ENCODE peak calls at places on chromosomes 11 and 22, in seven cellular contexts. K, H, R, A, N, I and M are unnamed samples.

GRCh38 chr11:5689551-5689983 is at the start of gene TRIM22:
- DNase-seq in K (peak; percentile 74), N (peak; percentile 35), I (peak; percentile 86), R (no peak), H (no peak), A (peak; percentile 76), M (peak; percentile 73)

GRCh38 chr22:46602025-46602424 is 18.2 kb upstream of the GRAMD4 start:
- DNase-seq in I (no peak), A (no peak), K (no peak), H (no peak), R (no peak), N (no peak), M (no peak)

GRCh38 chr11:14411818-14412217 is 52.8 kb upstream of the RRAS2 start:
- DNase-seq in A (no peak), R (peak; percentile 75), N (peak; percentile 59), H (no peak), I (no peak), K (peak; percentile 62), M (no peak)

GRCh38 chr11:17529814-17530162 is 14.4 kb downstream of the USH1C start:
- DNase-seq in N (no peak), I (no peak), A (no peak), H (no peak), R (no peak), K (no peak), M (no peak)

GRCh38 chr11:16773981-16774710 is 35.7 kb downstream of the C11orf58 start:
- DNase-seq in K (no peak), N (no peak), H (no peak), R (no peak), A (no peak), I (no peak), M (no peak)

GRCh38 chr22:37686002-37686982 is at the start of gene NOL12:
- DNase-seq in I (peak; percentile 89), K (peak; percentile 89), A (peak; percentile 76), N (peak; percentile 74), H (peak; percentile 40), R (peak; percentile 86), M (peak; percentile 91)

GRCh38 chr11:68749501-68750196 is 1.7 kb downstream of the TESMIN start:
- DNase-seq in N (no peak), I (no peak), H (no peak), K (no peak), A (no peak), R (no peak), M (no peak)

GRCh38 chr11:4647795-4648194 is 4.0 kb downstream of the OR51E1 start:
- DNase-seq in A (no peak), H (no peak), I (no peak), R (no peak), N (no peak), K (no peak), M (no peak)

GRCh38 chr11:11230802-11231562 is 122.1 kb downstream of the CSNK2A3 start:
- DNase-seq in H (no peak), N (no peak), K (peak; percentile 18), A (no peak), R (no peak), I (peak; percentile 61), M (no peak)

GRCh38 chr11:116454020-116454645 is 318.7 kb downstream of the BUD13 start:
- DNase-seq in H (no peak), I (peak; percentile 41), R (no peak), A (no peak), K (peak; percentile 49), N (no peak), M (peak; percentile 29)

GRCh38 chr11:76782526-76783293 is 446 bp upstream of the TSKU start:
- DNase-seq in R (peak; percentile 93), A (no peak), K (peak; percentile 93), I (peak; percentile 89), H (no peak), N (peak; percentile 86), M (no peak)

GRCh38 chr11:120271672-120272071 is 31.7 kb downstream of the POU2F3 start:
- DNase-seq in R (no peak), K (no peak), N (peak; percentile 36), H (no peak), I (no peak), A (no peak), M (no peak)

GRCh38 chr22:28188480-28188879 is 269.4 kb upstream of the PITPNB start:
- DNase-seq in A (no peak), K (no peak), H (no peak), N (no peak), I (no peak), R (no peak), M (no peak)

GRCh38 chr11:119912214-119912613 is 183.2 kb upstream of the NECTIN1 start:
- DNase-seq in I (no peak), N (no peak), R (no peak), A (no peak), K (no peak), H (no peak), M (no peak)

GRCh38 chr11:43035011-43035564 is 276.7 kb upstream of the API5 start:
- DNase-seq in N (no peak), I (no peak), R (no peak), H (no peak), K (no peak), A (no peak), M (no peak)

GRCh38 chr11:112227471-112227870 is 1.2 kb downstream of the PTS start:
- DNase-seq in K (no peak), A (no peak), H (no peak), I (no peak), R (no peak), N (no peak), M (no peak)
- H3K4me3 ChIP-seq in K (peak overlapping the region; percentile 81), A (peak overlapping the region; percentile 98), H (peak overlapping the region; percentile 87), I (peak overlapping the region; percentile 79), R (peak overlapping the region; percentile 80), N (no peak overlapping the region), M (peak overlapping the region; percentile 87)

DNA sequence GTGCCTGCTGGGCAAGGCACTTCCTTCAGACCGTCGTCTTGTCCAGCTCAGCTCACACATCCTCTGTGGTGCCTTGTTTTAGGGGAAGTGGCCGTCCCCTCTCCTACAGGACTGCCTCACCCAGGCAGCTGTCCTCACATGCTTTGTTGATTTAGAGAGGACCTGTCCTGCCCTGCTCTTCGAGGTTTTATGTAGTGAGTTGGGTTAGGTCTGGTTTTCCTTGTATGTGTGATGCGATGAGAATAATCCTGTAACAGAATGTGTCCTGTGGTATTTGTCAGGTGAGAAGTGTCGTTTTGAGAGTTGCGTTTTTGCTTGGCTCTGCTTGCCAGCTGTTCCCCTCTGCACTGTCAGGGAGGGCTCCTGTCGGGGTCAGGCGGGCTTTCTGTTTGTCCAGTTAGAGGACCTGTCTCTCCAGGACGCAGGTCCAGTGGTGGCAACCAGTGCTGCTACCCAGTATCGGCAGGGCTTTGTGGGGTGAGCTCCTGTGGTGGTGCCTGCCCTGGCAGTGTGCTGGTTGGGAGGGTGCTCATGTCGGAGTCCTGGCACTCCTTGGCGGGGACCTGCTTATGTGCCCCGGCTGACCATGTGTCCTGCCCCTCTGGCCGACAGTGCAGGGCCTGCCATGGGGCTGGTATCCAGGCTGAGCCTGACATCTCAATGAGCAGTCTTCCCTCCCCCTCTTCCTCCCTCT is 41.3 kb downstream of the MUC6 start:
- DNase-seq in R (no peak), H (no peak), A (no peak), K (no peak), I (no peak), N (no peak), M (no peak)
- H3K4me3 ChIP-seq in R (no peak overlapping the region), H (no peak overlapping the region), A (no peak overlapping the region), K (no peak overlapping the region), I (no peak overlapping the region), N (no peak overlapping the region), M (no peak overlapping the region)

GRCh38 chr22:44329179-44329796 is 16.5 kb upstream of the SHISAL1 start:
- DNase-seq in R (no peak), A (no peak), K (no peak), I (peak; percentile 79), H (no peak), N (no peak), M (peak; percentile 32)
- H3K4me3 ChIP-seq in R (no peak overlapping the region), A (no peak overlapping the region), K (no peak overlapping the region), I (peak overlapping the region; percentile 53), H (no peak overlapping the region), N (no peak overlapping the region), M (no peak overlapping the region)

DNA sequence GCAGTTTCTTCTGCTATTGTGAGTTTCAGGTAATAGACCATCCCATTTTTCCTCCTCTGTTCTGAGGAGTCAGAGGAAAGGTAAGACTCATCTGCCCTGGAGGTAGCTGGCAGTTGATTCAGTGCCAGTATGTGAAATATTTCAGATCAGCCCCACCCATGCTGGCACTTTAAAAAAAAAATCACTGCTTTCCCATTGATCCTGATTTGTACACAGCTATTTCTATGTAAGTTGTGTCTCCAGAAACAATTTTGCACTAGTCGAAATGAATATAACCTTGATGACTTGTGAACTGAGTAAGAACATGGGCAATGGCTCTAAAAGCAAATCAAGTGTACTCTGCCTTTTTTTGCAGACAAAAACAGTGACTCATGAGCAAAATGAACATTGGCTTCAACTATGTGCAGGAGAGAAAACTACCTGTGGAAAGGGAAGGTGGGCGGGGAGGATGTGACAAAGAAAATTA is 82.0 kb upstream of the OR5AK2 start:
- DNase-seq in N (no peak), A (no peak), R (no peak), K (no peak), I (no peak), H (no peak), M (no peak)
- H3K4me3 ChIP-seq in N (no peak overlapping the region), A (no peak overlapping the region), R (no peak overlapping the region), K (no peak overlapping the region), I (no peak overlapping the region), H (no peak overlapping the region), M (no peak overlapping the region)

GRCh38 chr22:41238570-41239442 is 1.9 kb downstream of the CHADL start:
- DNase-seq in N (no peak), A (peak; percentile 26), R (no peak), I (no peak), H (no peak), K (no peak), M (no peak)

GRCh38 chr22:41239443-41240128 is 1.1 kb downstream of the CHADL start:
- DNase-seq in R (no peak), N (no peak), K (no peak), A (no peak), I (no peak), H (no peak), M (no peak)

GRCh38 chr22:41237707-41238569 is 2.8 kb downstream of the CHADL start:
- DNase-seq in R (no peak), A (peak; percentile 81), H (peak; percentile 64), I (peak; percentile 79), K (peak; percentile 76), N (peak; percentile 51), M (peak; percentile 66)

GRCh38 chr22:41234815-41235687 is 5.7 kb downstream of the CHADL start:
- DNase-seq in K (no peak), R (no peak), I (no peak), A (peak; percentile 41), N (no peak), H (no peak), M (no peak)

DNA sequence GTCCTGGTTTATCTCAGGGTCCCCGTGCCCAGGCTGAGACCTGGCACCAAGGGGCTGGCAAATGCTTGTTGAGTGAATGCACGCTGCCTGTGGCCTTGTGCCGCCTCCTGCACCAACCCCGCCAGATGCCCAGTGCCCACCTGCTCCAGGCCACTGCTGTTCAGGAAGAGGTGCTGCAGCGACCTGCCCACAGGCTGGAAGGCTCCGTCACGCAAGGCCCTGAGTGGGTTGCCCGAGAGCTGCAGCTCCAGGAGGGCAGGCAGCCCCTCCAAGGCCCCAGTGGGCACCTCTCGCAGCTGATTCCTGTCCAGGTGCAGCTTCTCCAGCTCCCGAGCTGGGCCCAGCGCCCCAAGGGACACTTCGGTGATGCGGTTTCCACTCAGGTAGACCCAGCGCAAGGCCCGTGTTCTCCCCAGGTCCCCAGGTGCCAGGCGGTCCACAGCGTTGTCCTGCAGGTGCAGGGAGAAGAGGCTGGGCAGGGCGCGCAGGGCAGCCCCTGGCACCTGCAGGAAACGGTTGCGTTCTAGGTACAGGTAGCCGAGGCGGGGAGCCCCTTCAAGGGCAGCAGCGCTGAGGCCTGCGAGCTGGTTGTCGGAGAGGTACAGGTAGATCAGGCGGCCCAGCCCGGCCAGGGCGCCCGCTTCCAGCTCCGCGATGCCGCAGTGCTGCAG is 3.6 kb downstream of the CHADL start:
- DNase-seq in A (peak; percentile 38), N (no peak), K (no peak), H (no peak), I (no peak), R (no peak), M (no peak)
- H3K4me3 ChIP-seq in A (peak overlapping the region; percentile 23), N (peak overlapping the region; percentile 22), K (no peak overlapping the region), H (peak overlapping the region; percentile 44), I (no peak overlapping the region), R (peak overlapping the region; percentile 69), M (no peak overlapping the region)